ENCODE peak calls at places on chromosomes 12 and 14, in eight cellular contexts. M, C, W, K, N, B, A and F are unnamed samples.

GRCh38 chr14:23694085-23694975 is 58.2 kb downstream of the DHRS2 start:
- DNase-seq in W (no peak), M (peak), A (no peak), B (no peak), N (no peak), C (peak), K (peak), F (no peak)

GRCh38 chr12:90543393-90543792 is 411.6 kb downstream of the CCER1 start:
- DNase-seq in K (peak), M (no peak), C (no peak), N (no peak), A (no peak), W (no peak), B (no peak), F (no peak)

GRCh38 chr14:27727371-27727770 is 1039.2 kb upstream of the FOXG1 start:
- DNase-seq in N (no peak), A (no peak), K (no peak), C (no peak), W (no peak), M (no peak), B (no peak), F (no peak)

GRCh38 chr12:93502802-93503623 is 35.7 kb downstream of the MRPL42 start:
- DNase-seq in K (peak), A (peak), B (no peak), W (peak), N (no peak), M (no peak), C (peak), F (no peak)

GRCh38 chr12:5003025-5003666 is 40.5 kb upstream of the KCNA5 start:
- DNase-seq in C (peak), B (no peak), K (peak), M (no peak), N (peak), W (peak), A (peak), F (peak)

GRCh38 chr14:93970589-93970966 is 5.8 kb downstream of the ASB2 start:
- DNase-seq in C (no peak), N (no peak), B (no peak), W (no peak), M (no peak), K (peak), A (peak), F (no peak)

GRCh38 chr14:69763761-69764510 is 3.0 kb upstream of the SRSF5 start:
- DNase-seq in W (no peak), A (no peak), C (no peak), B (no peak), K (peak), M (no peak), N (no peak), F (no peak)

GRCh38 chr12:103423061-103423473 is 72.7 kb downstream of the C12orf42 start:
- DNase-seq in N (no peak), W (peak), A (no peak), C (peak), K (no peak), M (no peak), B (no peak), F (no peak)

GRCh38 chr14:94423465-94424056 is 29.0 kb downstream of the SERPINA11 start:
- DNase-seq in N (peak), C (peak), W (peak), K (peak), B (peak), M (peak), A (peak), F (peak)

GRCh38 chr12:117118838-117119591 is 19.8 kb upstream of the TESC start:
- DNase-seq in M (no peak), W (no peak), C (peak), N (no peak), B (no peak), K (no peak), A (no peak), F (no peak)

GRCh38 chr14:53848851-53849250 is 107.8 kb downstream of the BMP4 start:
- DNase-seq in N (no peak), A (no peak), K (no peak), M (no peak), B (no peak), W (no peak), C (no peak), F (no peak)

GRCh38 chr14:39558525-39558924 is 126.3 kb upstream of the FBXO33 start:
- DNase-seq in A (no peak), C (no peak), W (no peak), K (no peak), N (no peak), B (no peak), M (no peak), F (no peak)

GRCh38 chr14:89013098-89013504 is 188.7 kb downstream of the TTC8 start:
- DNase-seq in N (no peak), B (no peak), W (peak), K (peak), A (peak), C (peak), M (no peak), F (no peak)

GRCh38 chr14:103746706-103747105 is 31.1 kb downstream of the ZFYVE21 start:
- DNase-seq in B (no peak), A (peak), K (no peak), W (no peak), C (peak), N (no peak), M (peak), F (no peak)

GRCh38 chr12:62816624-62817023 is 118.3 kb downstream of the PPM1H start:
- DNase-seq in M (no peak), K (no peak), C (no peak), B (no peak), W (no peak), A (no peak), N (no peak), F (no peak)

GRCh38 chr12:62813031-62813829 is 121.7 kb downstream of the PPM1H start:
- DNase-seq in C (peak), K (peak), W (peak), B (peak), M (no peak), N (peak), A (peak), F (peak)

GRCh38 chr12:62814243-62814642 is 120.7 kb downstream of the PPM1H start:
- DNase-seq in W (no peak), M (no peak), K (no peak), A (no peak), C (peak), N (no peak), B (no peak), F (no peak)

GRCh38 chr12:62817556-62818271 is 117.2 kb downstream of the PPM1H start:
- DNase-seq in W (no peak), K (peak), A (no peak), M (no peak), N (no peak), C (peak), B (no peak), F (no peak)
- TF ChIP-seq CTCF in W (no peak), K (no peak), A (no peak), M (no peak), N (no peak), C (no peak), B (no peak), F (no peak)

GRCh38 chr14:72075649-72076334 is 143.6 kb downstream of the RGS6 start:
- DNase-seq in C (peak), K (no peak), M (no peak), B (no peak), W (no peak), N (no peak), A (no peak), F (no peak)
- TF ChIP-seq CTCF in C (no peak), K (no peak), M (no peak), B (no peak), W (no peak), N (no peak), A (no peak), F (no peak)

GRCh38 chr14:64502476-64503183 is 1.0 kb downstream of the ZBTB25 start:
- DNase-seq in N (no peak), B (no peak), M (no peak), W (no peak), K (peak), C (peak), A (peak), F (no peak)

GRCh38 chr14:64503184-64503433 is 529 bp downstream of the ZBTB25 start:
- DNase-seq in C (no peak), N (no peak), W (no peak), K (no peak), M (no peak), A (no peak), B (no peak), F (no peak)

GRCh38 chr14:64503434-64504309 is at the start of gene ZBTB25:
- DNase-seq in A (peak), N (peak), C (peak), B (peak), K (peak), M (peak), W (peak), F (peak)

GRCh38 chr14:64500088-64500487 is 3.5 kb downstream of the ZBTB25 start:
- DNase-seq in M (no peak), B (no peak), W (no peak), K (peak), N (no peak), C (no peak), A (no peak), F (no peak)

GRCh38 chr14:64501326-64502171 is 2.1 kb downstream of the ZBTB25 start:
- DNase-seq in N (no peak), M (no peak), W (peak), B (peak), K (peak), A (peak), C (no peak), F (no peak)
- TF ChIP-seq CTCF in N (no peak), M (peak), W (no peak), B (no peak), K (peak), A (peak), C (peak), F (no peak)

GRCh38 chr12:101594700-101595099 is at the start of gene MYBPC1:
- DNase-seq in K (no peak), M (no peak), A (no peak), W (no peak), C (peak), N (no peak), B (no peak), F (no peak)
- TF ChIP-seq CTCF in K (no peak), M (no peak), A (no peak), W (no peak), C (peak), N (no peak), B (no peak), F (no peak)

GRCh38 chr12:115882941-115883340 is 394.6 kb downstream of the MED13L start:
- DNase-seq in K (no peak), M (no peak), C (peak), W (no peak), N (no peak), B (no peak), A (no peak), F (no peak)

GRCh38 chr12:115879354-115879753 is 398.1 kb downstream of the MED13L start:
- DNase-seq in W (no peak), K (no peak), M (no peak), A (no peak), B (no peak), C (no peak), N (no peak), F (no peak)

GRCh38 chr12:115886666-115887065 is 390.8 kb downstream of the MED13L start:
- DNase-seq in M (no peak), N (no peak), C (no peak), W (no peak), A (no peak), B (no peak), K (no peak), F (no peak)

GRCh38 chr12:115880238-115880637 is 397.3 kb downstream of the MED13L start:
- DNase-seq in C (no peak), K (no peak), M (no peak), B (no peak), A (no peak), N (no peak), W (no peak), F (no peak)

GRCh38 chr12:115885040-115885439 is 392.5 kb downstream of the MED13L start:
- DNase-seq in N (no peak), B (no peak), W (no peak), M (no peak), A (no peak), K (no peak), C (peak), F (no peak)
- TF ChIP-seq CTCF in N (no peak), B (no peak), W (no peak), M (no peak), A (no peak), K (no peak), C (no peak), F (no peak)